ENCODE peak calls at places on chromosomes 3 and 15, in five cellular contexts. One of them, this sample, is unnamed.

GRCh38 chr3:132486086-132486485 is 68.8 kb downstream of the DNAJC13 start:
- DNase-seq in stomach: no peak
- DNase-seq in tibial nerve: no peak
- DNase-seq in psoas muscle: no peak
- DNase-seq in GM23248: peak; percentile 59
- DNase-seq in this sample: no peak

GRCh38 chr3:187262360-187262759 is 29.2 kb downstream of the MASP1 start:
- DNase-seq in tibial nerve: no peak
- DNase-seq in stomach: no peak
- DNase-seq in GM23248: no peak
- DNase-seq in psoas muscle: no peak
- DNase-seq in this sample: no peak

GRCh38 chr3:44026224-44026865 is 215.3 kb upstream of the TOPAZ1 start:
- DNase-seq in tibial nerve: no peak
- DNase-seq in psoas muscle: no peak
- DNase-seq in GM23248: no peak
- DNase-seq in stomach: no peak
- DNase-seq in this sample: no peak

GRCh38 chr3:100635273-100635701 is 25.9 kb downstream of the ADGRG7 start:
- DNase-seq in GM23248: no peak
- DNase-seq in tibial nerve: no peak
- DNase-seq in psoas muscle: no peak
- DNase-seq in stomach: peak; percentile 46
- DNase-seq in this sample: no peak

GRCh38 chr3:8555705-8556314 is 54.2 kb downstream of the LMCD1 start:
- DNase-seq in stomach: no peak
- DNase-seq in psoas muscle: no peak
- DNase-seq in tibial nerve: no peak
- DNase-seq in GM23248: no peak
- DNase-seq in this sample: no peak

GRCh38 chr3:6351752-6352151 is 509.2 kb upstream of the GRM7 start:
- DNase-seq in stomach: no peak
- DNase-seq in tibial nerve: no peak
- DNase-seq in psoas muscle: no peak
- DNase-seq in GM23248: no peak
- DNase-seq in this sample: no peak

GRCh38 chr15:51621917-51622268 is 678 bp downstream of the DMXL2 start:
- DNase-seq in GM23248: peak; percentile 83
- DNase-seq in stomach: peak; percentile 42
- DNase-seq in tibial nerve: peak; percentile 17
- DNase-seq in psoas muscle: peak; percentile 33
- DNase-seq in this sample: no peak

GRCh38 chr3:150268426-150269321 is 139.4 kb upstream of the TSC22D2 start:
- DNase-seq in stomach: no peak
- DNase-seq in psoas muscle: no peak
- DNase-seq in GM23248: no peak
- DNase-seq in tibial nerve: no peak
- DNase-seq in this sample: no peak

GRCh38 chr3:194871143-194871863 is 185.6 kb downstream of the FAM43A start:
- DNase-seq in tibial nerve: no peak
- DNase-seq in GM23248: peak; percentile 96
- DNase-seq in stomach: peak; percentile 57
- DNase-seq in psoas muscle: peak; percentile 64
- DNase-seq in this sample: no peak

GRCh38 chr15:95259513-95259912 is 1028.2 kb downstream of the MCTP2 start:
- DNase-seq in tibial nerve: peak; percentile 77
- DNase-seq in psoas muscle: peak; percentile 31
- DNase-seq in GM23248: peak; percentile 86
- DNase-seq in stomach: peak; percentile 75
- DNase-seq in this sample: peak; percentile 47

GRCh38 chr3:175093738-175094137 is 234.6 kb downstream of the NAALADL2 start:
- DNase-seq in stomach: no peak
- DNase-seq in tibial nerve: no peak
- DNase-seq in psoas muscle: no peak
- DNase-seq in GM23248: no peak
- DNase-seq in this sample: no peak

GRCh38 chr15:64004582-64004981 is 41.7 kb downstream of the DAPK2 start:
- DNase-seq in psoas muscle: peak; percentile 44
- DNase-seq in GM23248: peak; percentile 43
- DNase-seq in stomach: peak; percentile 80
- DNase-seq in tibial nerve: peak; percentile 24
- DNase-seq in this sample: no peak

GRCh38 chr15:54029076-54029475 is 50.8 kb downstream of the UNC13C start:
- DNase-seq in stomach: no peak
- DNase-seq in psoas muscle: no peak
- DNase-seq in tibial nerve: no peak
- DNase-seq in GM23248: no peak
- DNase-seq in this sample: no peak

GRCh38 chr3:136818191-136818850 is 605 bp upstream of the SLC35G2 start:
- DNase-seq in stomach: peak; percentile 26
- DNase-seq in GM23248: peak; percentile 85
- DNase-seq in tibial nerve: peak; percentile 29
- DNase-seq in psoas muscle: peak; percentile 35
- DNase-seq in this sample: peak; percentile 22

GRCh38 chr15:63528138-63528659 is 23.8 kb downstream of the USP3 start:
- DNase-seq in psoas muscle: no peak
- DNase-seq in tibial nerve: no peak
- DNase-seq in stomach: no peak
- DNase-seq in GM23248: peak; percentile 18
- DNase-seq in this sample: no peak

GRCh38 chr3:37320276-37320675 is 145.9 kb upstream of the LRRFIP2 start:
- DNase-seq in stomach: no peak
- DNase-seq in tibial nerve: no peak
- DNase-seq in psoas muscle: no peak
- DNase-seq in GM23248: no peak
- DNase-seq in this sample: no peak

GRCh38 chr3:98966862-98967554 is 65.5 kb upstream of the DCBLD2 start:
- DNase-seq in GM23248: peak; percentile 54
- DNase-seq in stomach: no peak
- DNase-seq in psoas muscle: no peak
- DNase-seq in tibial nerve: no peak
- DNase-seq in this sample: no peak

GRCh38 chr3:72274511-72275295 is 489.8 kb upstream of the PROK2 start:
- DNase-seq in tibial nerve: peak; percentile 66
- DNase-seq in GM23248: peak; percentile 81
- DNase-seq in stomach: peak; percentile 62
- DNase-seq in psoas muscle: no peak
- DNase-seq in this sample: no peak

GRCh38 chr3:194276768-194277546 is 74.2 kb downstream of the CPN2 start:
- DNase-seq in stomach: no peak
- DNase-seq in GM23248: peak; percentile 79
- DNase-seq in psoas muscle: peak; percentile 79
- DNase-seq in tibial nerve: no peak
- DNase-seq in this sample: no peak

GRCh38 chr3:149479621-149480325 is 5.3 kb downstream of the TM4SF4 start:
- DNase-seq in tibial nerve: no peak
- DNase-seq in stomach: no peak
- DNase-seq in GM23248: no peak
- DNase-seq in psoas muscle: no peak
- DNase-seq in this sample: no peak

GRCh38 chr15:100764778-100765457 is 114.7 kb upstream of the ALDH1A3 start:
- DNase-seq in stomach: no peak
- DNase-seq in GM23248: peak; percentile 49
- DNase-seq in psoas muscle: no peak
- DNase-seq in tibial nerve: no peak
- DNase-seq in this sample: no peak

GRCh38 chr15:26394801-26395200 is 378.1 kb downstream of the GABRB3 start:
- DNase-seq in stomach: no peak
- DNase-seq in psoas muscle: no peak
- DNase-seq in tibial nerve: no peak
- DNase-seq in GM23248: no peak
- DNase-seq in this sample: no peak

GRCh38 chr3:152071924-152072323 is 196.8 kb upstream of the MBNL1 start:
- DNase-seq in psoas muscle: no peak
- DNase-seq in tibial nerve: no peak
- DNase-seq in stomach: no peak
- DNase-seq in GM23248: peak; percentile 78
- DNase-seq in this sample: peak; percentile 9

GRCh38 chr3:188749010-188749617 is 422.7 kb upstream of the TPRG1 start:
- DNase-seq in stomach: no peak
- DNase-seq in tibial nerve: no peak
- DNase-seq in psoas muscle: no peak
- DNase-seq in GM23248: peak; percentile 21
- DNase-seq in this sample: peak; percentile 50

DNA sequence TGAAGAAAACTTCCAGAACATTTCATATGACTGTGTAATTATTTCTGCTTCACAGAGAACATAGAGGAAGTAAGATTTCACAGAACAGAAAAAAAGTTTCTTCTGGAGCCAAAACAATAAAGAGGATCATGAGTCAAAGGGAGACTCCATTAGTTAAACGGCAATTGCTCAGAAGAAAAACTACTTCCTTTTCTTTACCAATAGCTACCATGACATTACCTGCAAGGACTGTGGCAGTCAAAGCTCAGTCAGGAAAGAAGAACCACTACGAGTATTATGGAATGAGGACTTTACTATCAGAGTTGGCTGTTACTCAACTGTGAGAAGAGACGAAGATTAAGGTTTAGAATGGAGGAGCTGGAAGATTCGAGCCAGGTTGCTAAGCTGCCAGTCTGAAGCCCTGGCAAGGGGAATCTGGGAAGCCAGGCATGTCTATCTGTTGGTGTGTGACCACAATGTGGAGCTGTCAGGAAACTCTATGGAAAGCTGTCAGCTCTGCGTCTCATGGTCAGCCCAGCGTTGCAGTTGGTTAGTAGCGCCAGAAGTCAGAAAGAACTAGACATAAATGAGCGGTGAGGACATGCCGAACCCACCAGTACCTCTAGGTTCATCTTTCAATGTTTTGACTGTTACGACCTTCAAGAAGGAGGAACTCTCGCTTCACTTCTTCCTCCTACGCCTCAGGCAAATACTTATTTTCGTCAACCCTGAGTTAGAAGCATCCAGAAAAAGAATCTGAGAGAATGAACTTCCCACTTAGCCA is 604.3 kb downstream of the FGF12 start:
- DNase-seq in psoas muscle: no peak
- DNase-seq in stomach: no peak
- DNase-seq in tibial nerve: no peak
- DNase-seq in GM23248: no peak
- DNase-seq in this sample: no peak
- H3K4me3 ChIP-seq in psoas muscle: no peak overlapping the region
- H3K4me3 ChIP-seq in stomach: no peak overlapping the region
- H3K4me3 ChIP-seq in tibial nerve: no peak overlapping the region
- H3K4me3 ChIP-seq in GM23248: no peak overlapping the region
- H3K4me3 ChIP-seq in this sample: no peak overlapping the region

GRCh38 chr15:90190606-90191343 is 10.4 kb upstream of the SEMA4B start:
- DNase-seq in psoas muscle: no peak
- DNase-seq in tibial nerve: no peak
- DNase-seq in stomach: peak; percentile 55
- DNase-seq in GM23248: no peak
- DNase-seq in this sample: no peak
- H3K4me1 ChIP-seq in psoas muscle: peaks cover 15% of the 10 kb centered on the region
- H3K4me1 ChIP-seq in tibial nerve: peaks cover 82% of the 10 kb centered on the region
- H3K4me1 ChIP-seq in stomach: peaks cover 47% of the 10 kb centered on the region
- H3K4me1 ChIP-seq in GM23248: no peaks in the 10 kb centered on the region
- H3K4me1 ChIP-seq in this sample: no peaks in the 10 kb centered on the region

GRCh38 chr15:29871401-29871800 is 49.1 kb upstream of the TJP1 start:
- DNase-seq in psoas muscle: peak; percentile 26
- DNase-seq in GM23248: no peak
- DNase-seq in stomach: no peak
- DNase-seq in tibial nerve: no peak
- DNase-seq in this sample: no peak
- H3K4me3 ChIP-seq in psoas muscle: no peak overlapping the region
- H3K4me3 ChIP-seq in GM23248: no peak overlapping the region
- H3K4me3 ChIP-seq in stomach: no peak overlapping the region
- H3K4me3 ChIP-seq in tibial nerve: no peak overlapping the region
- H3K4me3 ChIP-seq in this sample: no peak overlapping the region

GRCh38 chr3:17985658-17986392 is 243.4 kb upstream of the TBC1D5 start:
- DNase-seq in stomach: no peak
- DNase-seq in GM23248: no peak
- DNase-seq in tibial nerve: no peak
- DNase-seq in psoas muscle: no peak
- DNase-seq in this sample: no peak
- H3K4me1 ChIP-seq in stomach: no peaks in the 10 kb centered on the region
- H3K4me1 ChIP-seq in GM23248: no peaks in the 10 kb centered on the region
- H3K4me1 ChIP-seq in tibial nerve: no peaks in the 10 kb centered on the region
- H3K4me1 ChIP-seq in psoas muscle: no peaks in the 10 kb centered on the region
- H3K4me1 ChIP-seq in this sample: no peaks in the 10 kb centered on the region

DNA sequence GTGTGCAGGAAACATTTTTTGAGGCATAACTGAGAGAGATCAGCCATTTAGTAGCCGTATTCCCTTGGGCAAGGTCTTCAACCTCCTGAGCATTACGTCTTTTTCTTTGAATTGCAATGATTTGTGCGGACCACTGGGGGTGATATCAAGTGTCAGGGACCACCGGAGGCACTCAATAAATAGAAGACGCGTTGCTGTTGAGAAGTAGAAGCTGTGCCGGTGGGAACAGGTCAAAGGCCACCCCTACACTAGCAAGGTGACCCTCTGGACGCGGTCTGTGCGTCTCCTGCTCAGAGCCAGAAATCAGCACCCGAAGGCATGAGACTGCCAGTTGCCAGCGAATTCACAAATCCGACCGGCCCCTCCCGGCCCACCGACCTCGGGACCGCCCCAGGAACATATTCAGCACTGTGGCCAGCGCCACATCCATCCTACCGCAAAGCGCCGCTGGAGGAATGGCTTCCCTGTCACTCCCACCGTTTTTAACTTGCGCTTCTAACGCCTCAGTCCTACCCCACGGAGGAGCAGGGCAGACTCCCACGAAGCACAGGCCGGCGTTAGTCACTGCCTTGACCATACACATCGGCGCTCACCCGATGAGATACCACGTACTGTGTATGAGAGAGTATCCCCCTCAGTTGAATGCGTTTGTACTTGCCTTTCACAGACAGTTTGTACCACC is 1.4 kb upstream of the GHSR start:
- DNase-seq in stomach: no peak
- DNase-seq in GM23248: peak; percentile 65
- DNase-seq in psoas muscle: peak; percentile 22
- DNase-seq in tibial nerve: no peak
- DNase-seq in this sample: no peak
- H3K4me3 ChIP-seq in stomach: peak overlapping the region; percentile 6
- H3K4me3 ChIP-seq in GM23248: peak overlapping the region; percentile 35
- H3K4me3 ChIP-seq in psoas muscle: no peak overlapping the region
- H3K4me3 ChIP-seq in tibial nerve: no peak overlapping the region
- H3K4me3 ChIP-seq in this sample: no peak overlapping the region

GRCh38 chr3:154345422-154346122 is 21.3 kb upstream of the DHX36 start:
- DNase-seq in psoas muscle: no peak
- DNase-seq in GM23248: no peak
- DNase-seq in stomach: no peak
- DNase-seq in tibial nerve: no peak
- DNase-seq in this sample: no peak

DNA sequence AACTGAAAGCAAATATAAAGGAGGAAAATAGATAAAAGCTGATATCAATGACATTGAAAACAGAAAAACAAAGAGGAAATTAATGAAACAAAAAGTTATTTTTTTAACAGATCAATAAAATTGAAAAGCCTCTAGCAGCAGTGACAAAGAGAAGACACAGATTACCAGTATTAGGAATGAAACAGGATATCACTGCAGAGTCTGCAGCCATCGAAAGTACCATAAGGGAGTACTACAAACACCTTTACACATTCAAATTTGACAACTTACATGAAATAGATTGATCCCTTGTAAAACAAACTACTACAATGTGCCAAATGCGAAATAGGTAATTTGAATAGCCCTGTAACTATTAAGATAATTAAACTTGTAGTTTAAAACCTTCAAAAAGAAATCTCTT is 24.9 kb upstream of the DHX36 start:
- DNase-seq in GM23248: no peak
- DNase-seq in tibial nerve: no peak
- DNase-seq in psoas muscle: no peak
- DNase-seq in stomach: no peak
- DNase-seq in this sample: no peak
- H3K4me1 ChIP-seq in GM23248: no peaks in the 10 kb centered on the region
- H3K4me1 ChIP-seq in tibial nerve: no peaks in the 10 kb centered on the region
- H3K4me1 ChIP-seq in psoas muscle: no peaks in the 10 kb centered on the region
- H3K4me1 ChIP-seq in stomach: no peaks in the 10 kb centered on the region
- H3K4me1 ChIP-seq in this sample: no peaks in the 10 kb centered on the region

This sample was measured in iPS DF 6.9.